ENCODE peak calls at places on chromosome 18, in ten cellular contexts. P is heart right ventricle; H is AG09319; Q is psoas muscle; A is cardiac muscle cell; Y is osteoblast; M is left ventricle myocardium inferior; W is astrocyte; S is CD4-positive, alpha-beta T cell; C is GM13977. J is an unnamed sample.
A peak's percentile ranks its signal among the peaks of the same experiment; 100 is the strongest.

GRCh38 chr18:7116832-7117389 is 686 bp downstream of the LAMA1 start:
- DNase-seq in A (peak; percentile 24), M (no peak), Y (peak; percentile 71), S (no peak), P (no peak), Q (no peak), H (no peak), W (no peak), C (no peak), J (no peak)

GRCh38 chr18:52288403-52289004 is 51.5 kb upstream of the DCC start:
- DNase-seq in C (peak; percentile 10), A (peak; percentile 3), M (no peak), W (no peak), P (no peak), Y (no peak), Q (no peak), S (no peak), H (no peak), J (no peak)

GRCh38 chr18:52716926-52717325 is 376.9 kb downstream of the DCC start:
- DNase-seq in P (peak; percentile 6), Y (no peak), W (peak; percentile 1), S (no peak), C (no peak), M (no peak), H (no peak), A (peak; percentile 2), Q (no peak), J (no peak)

GRCh38 chr18:70280007-70280925 is 8.6 kb upstream of the SOCS6 start:
- DNase-seq in A (no peak), H (no peak), Q (no peak), S (no peak), Y (no peak), W (no peak), M (no peak), P (peak; percentile 52), C (no peak), J (no peak)

GRCh38 chr18:25434771-25435461 is 83.0 kb upstream of the ZNF521 start:
- DNase-seq in M (no peak), C (no peak), H (no peak), S (no peak), A (no peak), P (no peak), Y (no peak), Q (no peak), W (no peak), J (no peak)

GRCh38 chr18:48320639-48320945 is 88.6 kb downstream of the ZBTB7C start:
- DNase-seq in M (no peak), H (no peak), Y (no peak), P (no peak), S (no peak), W (no peak), Q (no peak), C (no peak), A (no peak), J (no peak)

GRCh38 chr18:22346342-22346967 is 71.3 kb downstream of the CTAGE1 start:
- DNase-seq in S (no peak), Y (peak; percentile 84), Q (peak; percentile 50), H (no peak), A (peak; percentile 84), P (peak; percentile 84), M (peak; percentile 63), C (no peak), W (peak; percentile 73), J (no peak)

GRCh38 chr18:57498857-57499256 is 63.7 kb downstream of the ONECUT2 start:
- DNase-seq in P (no peak), Y (no peak), C (no peak), Q (no peak), M (no peak), S (no peak), A (no peak), W (no peak), H (no peak), J (no peak)

GRCh38 chr18:76476665-76477561 is 18.1 kb downstream of the ZNF516 start:
- DNase-seq in H (peak; percentile 74), W (peak; percentile 95), Y (peak; percentile 89), C (no peak), P (no peak), M (no peak), Q (no peak), S (no peak), A (peak; percentile 94), J (no peak)

GRCh38 chr18:76472811-76473210 is 22.2 kb downstream of the ZNF516 start:
- DNase-seq in W (no peak), C (no peak), H (no peak), S (no peak), P (no peak), Y (no peak), Q (no peak), A (no peak), M (no peak), J (no peak)

GRCh38 chr18:76479351-76480238 is 15.4 kb downstream of the ZNF516 start:
- DNase-seq in Q (no peak), M (no peak), H (no peak), Y (no peak), A (no peak), P (no peak), S (no peak), W (no peak), C (no peak), J (no peak)

GRCh38 chr18:76474824-76475223 is 20.2 kb downstream of the ZNF516 start:
- DNase-seq in W (no peak), M (no peak), H (no peak), Y (no peak), A (no peak), Q (no peak), P (no peak), C (no peak), S (no peak), J (no peak)

DNA sequence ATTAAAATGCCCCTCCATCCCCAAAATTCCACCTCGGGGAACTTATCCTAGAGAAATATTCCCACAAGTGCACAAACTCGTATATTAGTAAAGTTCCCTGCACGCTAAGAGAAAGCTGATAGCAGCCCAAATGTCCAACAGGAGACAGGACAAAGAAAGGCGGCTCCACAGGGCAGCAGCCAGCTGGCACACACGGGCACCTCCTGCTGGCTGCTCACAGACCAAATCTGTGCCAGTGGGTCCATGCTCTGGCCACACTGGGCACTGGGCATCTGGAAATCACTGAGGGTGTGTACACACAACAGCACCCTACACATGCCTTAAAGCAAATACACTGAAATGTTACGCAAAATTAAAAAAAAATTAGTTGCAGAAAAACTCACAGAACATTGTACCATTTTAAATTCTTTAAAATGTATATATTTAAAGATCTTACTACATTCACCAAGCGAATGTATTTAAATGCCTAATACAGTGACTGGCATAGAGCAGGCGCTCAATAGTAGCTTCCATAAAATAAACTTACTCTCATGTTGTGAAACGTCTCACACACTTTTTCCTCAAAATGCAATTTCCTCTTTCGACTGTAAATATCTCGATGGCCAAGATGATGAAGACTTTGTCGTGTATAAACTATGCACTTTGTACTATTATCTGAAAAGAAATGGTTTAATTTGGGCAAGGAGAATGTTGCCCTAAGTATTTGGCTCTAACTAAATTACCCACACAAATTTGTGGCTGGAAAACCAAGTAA is 19.4 kb downstream of the ZNF516 start:
- DNase-seq in H (no peak), C (no peak), A (no peak), Y (no peak), P (no peak), W (no peak), S (no peak), Q (peak; percentile 75), M (no peak), J (no peak)
- TF ChIP-seq CTCF in H (peak; percentile 6), C (no peak), A (no peak), Y (no peak), P (no peak), W (no peak), S (no peak), Q (peak; percentile 60), M (no peak), J (no peak)

GRCh38 chr18:9475643-9476580 is 599 bp downstream of the RALBP1 start:
- DNase-seq in H (no peak), S (peak; percentile 45), W (peak; percentile 20), A (peak; percentile 46), Y (peak; percentile 93), C (peak; percentile 82), P (peak; percentile 38), M (no peak), Q (no peak), J (no peak)

GRCh38 chr18:9477509-9477908 is 2.2 kb downstream of the RALBP1 start:
- DNase-seq in A (no peak), P (no peak), M (no peak), W (no peak), C (no peak), S (no peak), H (no peak), Q (no peak), Y (peak; percentile 9), J (no peak)

GRCh38 chr18:9474103-9474982 is 970 bp upstream of the RALBP1 start:
- DNase-seq in M (no peak), S (no peak), P (peak; percentile 5), W (peak; percentile 79), H (peak; percentile 44), C (no peak), Y (peak; percentile 89), Q (no peak), A (peak; percentile 88), J (no peak)

GRCh38 chr18:9478545-9478944 is 3.2 kb downstream of the RALBP1 start:
- DNase-seq in S (no peak), P (no peak), A (no peak), H (no peak), M (no peak), Y (peak; percentile 35), Q (no peak), C (no peak), W (no peak), J (no peak)

GRCh38 chr18:9474983-9475642 is at the start of gene RALBP1:
- DNase-seq in Y (peak; percentile 99), W (peak; percentile 97), S (peak; percentile 97), Q (peak; percentile 100), P (peak; percentile 99), A (peak; percentile 100), C (peak; percentile 97), H (peak; percentile 99), M (peak; percentile 100), J (peak; percentile 78)
- TF ChIP-seq CTCF in Y (no peak), W (no peak), S (no peak), Q (no peak), P (no peak), A (peak; percentile 8), C (peak; percentile 54), H (peak; percentile 30), M (no peak), J (peak; percentile 22)

DNA sequence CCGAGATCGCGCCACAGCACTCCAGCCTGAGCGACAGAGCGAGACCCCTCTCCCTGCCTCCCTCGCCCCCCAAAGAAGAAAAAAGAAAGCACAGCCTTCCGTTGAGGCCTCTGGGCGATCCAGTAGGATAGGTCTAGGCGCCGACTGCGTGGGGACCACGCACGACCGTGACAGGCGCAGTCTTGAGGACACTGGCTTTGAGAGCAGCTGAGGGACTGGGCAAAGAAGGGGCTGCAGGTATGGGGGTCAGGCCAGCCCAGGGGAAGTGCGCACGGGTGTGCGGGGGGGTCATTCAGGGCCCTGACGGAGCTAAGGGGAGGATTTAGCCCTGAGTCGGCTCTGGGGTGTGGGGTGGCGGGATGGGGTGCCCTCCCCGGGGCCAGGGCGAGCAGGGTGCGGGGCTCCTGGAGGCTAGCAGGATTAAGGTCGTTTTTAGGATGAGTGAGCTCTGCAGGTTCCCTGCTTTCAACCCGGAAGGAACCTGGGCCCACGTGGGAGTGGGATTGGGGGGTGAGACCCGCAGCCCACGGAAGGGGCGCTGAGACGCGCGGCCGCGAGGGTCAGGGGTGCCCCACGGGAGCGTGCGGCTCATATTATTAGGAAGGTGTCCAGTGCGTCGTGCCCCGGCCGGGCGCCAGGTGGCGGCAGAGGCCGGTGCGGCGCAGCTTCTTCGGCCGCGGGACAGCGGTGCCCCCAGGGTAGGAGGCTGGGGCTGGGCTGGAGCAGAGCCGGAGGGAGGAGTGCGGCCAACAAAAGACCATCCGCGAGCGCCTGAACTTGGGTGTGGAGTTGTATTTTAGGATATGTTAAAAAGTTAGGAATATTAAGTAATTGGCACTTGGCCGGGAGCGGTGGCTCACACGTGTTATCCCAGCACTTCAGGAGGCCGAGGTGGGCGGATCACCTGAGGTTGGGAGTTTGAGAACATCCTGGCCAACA is 20.5 kb upstream of the ZNF236 start:
- DNase-seq in H (no peak), Y (peak; percentile 96), A (peak; percentile 54), P (peak; percentile 24), W (no peak), C (peak; percentile 91), M (peak; percentile 59), Q (peak; percentile 77), S (peak; percentile 36), J (peak; percentile 98)
- TF ChIP-seq CTCF in H (peak; percentile 74), Y (peak; percentile 67), A (peak; percentile 94), P (peak; percentile 76), W (peak; percentile 43), C (peak; percentile 96), M (peak; percentile 96), Q (peak; percentile 91), S (peak; percentile 92), J (peak; percentile 62)

GRCh38 chr18:2821695-2822094 is 25.1 kb upstream of the EMILIN2 start:
- DNase-seq in S (no peak), M (no peak), H (no peak), C (no peak), A (no peak), P (no peak), Y (no peak), Q (no peak), W (no peak), J (no peak)
- TF ChIP-seq CTCF in S (no peak), M (no peak), H (no peak), C (no peak), A (no peak), P (no peak), Y (no peak), Q (no peak), W (no peak), J (no peak)

J was measured in D721Med.